ENCODE peak calls at places on chromosomes 4 and X, in six cellular contexts. X is sigmoid colon, N is suprapubic skin, I is prostate gland, J is uterus, O is HCT116. U is an unnamed sample.

GRCh38 chrX:27336466-27337091 is 126.6 kb downstream of the PPP4R3C start:
- DNase-seq in X (no peak), N (no peak), I (no peak), J (no peak), O (peak), U (no peak)

GRCh38 chr4:133145241-133145640 is 3.9 kb upstream of the PCDH10 start:
- DNase-seq in X (no peak), N (no peak), I (no peak), J (no peak), O (no peak), U (no peak)

GRCh38 chr4:154959756-154960155 is 178.7 kb downstream of the RBM46 start:
- DNase-seq in X (no peak), N (no peak), I (no peak), J (no peak), O (no peak), U (no peak)

GRCh38 chr4:153789741-153790651 is 1.1 kb upstream of the SFRP2 start:
- DNase-seq in X (peak), N (no peak), I (no peak), J (no peak), O (no peak), U (no peak)

GRCh38 chrX:49878128-49878833 is 1.0 kb upstream of the USP27X start:
- DNase-seq in X (peak), N (no peak), I (no peak), J (no peak), O (no peak), U (no peak)

GRCh38 chrX:97597954-97598353 is 714.2 kb downstream of the RPA4 start:
- DNase-seq in X (no peak), N (no peak), I (no peak), J (no peak), O (no peak), U (no peak)

GRCh38 chrX:147180886-147181285 is 366.3 kb upstream of the CXorf51A start:
- DNase-seq in X (no peak), N (no peak), I (no peak), J (no peak), O (no peak), U (no peak)

GRCh38 chr4:154738426-154738825 is 5.4 kb upstream of the LRAT start:
- DNase-seq in X (no peak), N (no peak), I (no peak), J (no peak), O (no peak), U (no peak)

GRCh38 chr4:74415602-74416300 is 29.2 kb upstream of the AREG start:
- DNase-seq in X (no peak), N (no peak), I (no peak), J (no peak), O (no peak), U (no peak)

GRCh38 chr4:119209077-119209476 is 3.4 kb upstream of the USP53 start:
- DNase-seq in X (no peak), N (no peak), I (no peak), J (no peak), O (peak), U (no peak)

GRCh38 chrX:45747905-45748304 is 547.2 kb upstream of the DIPK2B start:
- DNase-seq in X (no peak), N (no peak), I (no peak), J (no peak), O (no peak), U (no peak)

GRCh38 chr4:85933306-85933640 is 426.6 kb downstream of the MAPK10 start:
- DNase-seq in X (no peak), N (no peak), I (no peak), J (no peak), O (no peak), U (no peak)

GRCh38 chr4:163611784-163612445 is 117.4 kb downstream of the TMA16 start:
- DNase-seq in X (no peak), N (no peak), I (no peak), J (no peak), O (no peak), U (no peak)

GRCh38 chr4:78629991-78630541 is 78.5 kb downstream of the ANXA3 start:
- DNase-seq in X (no peak), N (no peak), I (no peak), J (no peak), O (no peak), U (no peak)

GRCh38 chr4:139589619-139590018 is 33.6 kb upstream of the SETD7 start:
- DNase-seq in X (no peak), N (no peak), I (no peak), J (no peak), O (no peak), U (no peak)

GRCh38 chr4:98658287-98659105 is at the start of gene TSPAN5:
- DNase-seq in X (peak), N (peak), I (peak), J (peak), O (peak), U (peak)

GRCh38 chr4:2237267-2237666 is 4.7 kb downstream of the HAUS3 start:
- DNase-seq in X (no peak), N (no peak), I (no peak), J (no peak), O (no peak), U (no peak)

GRCh38 chrX:153981771-153982533 is 9.4 kb downstream of the TMEM187 start:
- DNase-seq in X (no peak), N (no peak), I (no peak), J (peak), O (no peak), U (peak)

GRCh38 chr4:75555294-75556164 is at the start of gene ODAPH:
- DNase-seq in X (no peak), N (no peak), I (no peak), J (no peak), O (no peak), U (no peak)

GRCh38 chrX:17038277-17038676 is 91.8 kb downstream of the REPS2 start:
- DNase-seq in X (peak), N (no peak), I (no peak), J (no peak), O (no peak), U (no peak)

GRCh38 chr4:88629826-88630225 is 37.5 kb downstream of the HERC3 start:
- DNase-seq in X (no peak), N (no peak), I (no peak), J (no peak), O (no peak), U (no peak)

GRCh38 chr4:8030121-8030781 is 90.6 kb upstream of the AFAP1 start:
- DNase-seq in X (no peak), N (no peak), I (no peak), J (no peak), O (no peak), U (no peak)

GRCh38 chr4:112526061-112526460 is 10.1 kb upstream of the NEUROG2 start:
- DNase-seq in X (no peak), N (no peak), I (no peak), J (no peak), O (no peak), U (no peak)

GRCh38 chr4:77021614-77022089 is 54.1 kb downstream of the CCNI start:
- DNase-seq in X (no peak), N (no peak), I (peak), J (no peak), O (no peak), U (no peak)

GRCh38 chr4:87011340-87012034 is 76.7 kb downstream of the AFF1 start:
- DNase-seq in X (no peak), N (no peak), I (no peak), J (peak), O (peak), U (peak)

GRCh38 chr4:155722816-155723499 is 35.9 kb upstream of the GUCY1B1 start:
- DNase-seq in X (no peak), N (no peak), I (no peak), J (no peak), O (no peak), U (no peak)

GRCh38 chrX:54423161-54423888 is 16.9 kb upstream of the TSR2 start:
- DNase-seq in X (no peak), N (no peak), I (no peak), J (no peak), O (no peak), U (no peak)
- TF ChIP-seq CTCF in X (no peak), N (no peak), I (no peak), J (no peak), O (no peak), U (no peak)

DNA sequence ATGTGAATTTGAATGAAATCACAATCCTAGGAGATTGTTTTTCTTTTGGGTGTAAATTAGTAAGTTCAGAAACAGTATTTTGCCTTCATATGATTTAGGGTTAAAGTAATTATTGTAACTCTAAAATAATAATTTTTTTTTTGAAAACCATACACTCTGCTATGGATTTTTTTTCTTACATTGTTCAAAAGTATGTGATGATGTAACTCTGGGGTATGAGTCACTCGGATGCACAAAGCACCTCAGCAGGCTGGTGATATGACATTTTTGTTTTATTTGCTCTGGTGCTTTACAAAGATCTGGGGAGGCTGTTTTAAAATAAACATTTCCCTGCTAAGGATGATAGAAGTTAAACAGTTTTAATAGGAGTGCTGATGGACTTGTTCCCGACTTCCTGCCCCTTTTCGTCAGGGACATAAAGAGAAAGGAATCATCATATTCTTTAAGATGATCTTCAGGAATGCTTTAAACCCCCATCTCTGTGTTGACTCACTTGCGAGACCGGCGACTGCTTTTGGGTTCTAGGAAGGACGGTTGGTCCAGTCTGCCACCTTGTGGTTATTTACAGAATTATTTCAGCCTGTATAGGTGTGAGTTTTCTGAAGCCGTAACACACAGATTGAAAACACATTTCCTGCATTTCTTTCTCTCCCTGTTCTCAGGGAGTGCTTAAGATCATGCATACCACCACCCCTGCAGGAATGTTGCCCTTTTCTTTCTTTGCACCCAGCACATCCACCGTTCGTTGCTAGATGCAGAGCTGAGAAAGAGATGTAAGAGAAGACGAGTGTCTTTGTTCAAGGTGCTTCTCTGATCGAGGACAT is 72.5 kb downstream of the RAPGEF2 start:
- DNase-seq in X (peak), N (no peak), I (peak), J (peak), O (peak), U (peak)
- H3K4me3 ChIP-seq in X (no peak), N (no peak), I (no peak), J (no peak), O (peak), U (no peak)

DNA sequence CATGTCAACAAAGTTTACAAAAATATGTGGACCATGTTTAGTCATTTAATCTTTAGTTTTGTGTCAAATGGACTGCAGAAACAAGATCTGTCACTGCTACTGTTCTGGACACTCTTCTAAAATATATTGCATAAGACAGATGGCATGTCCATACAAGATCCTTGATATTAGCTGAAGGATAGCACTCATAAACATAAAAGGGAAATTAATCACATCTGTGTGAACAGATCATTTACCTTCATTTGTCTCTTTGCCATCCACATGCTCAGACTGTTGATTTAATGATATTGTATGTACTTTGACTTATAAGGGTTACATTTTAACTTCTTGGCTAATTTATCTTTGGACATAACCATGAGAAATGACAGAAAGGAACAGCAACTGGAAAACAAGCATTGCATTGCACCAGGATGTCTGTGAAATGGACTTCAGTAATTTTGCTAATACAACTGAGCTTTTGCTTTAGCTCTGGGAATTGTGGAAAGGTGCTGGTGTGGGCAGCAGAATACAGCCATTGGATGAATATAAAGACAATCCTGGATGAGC is at the start of gene UGT2B7:
- DNase-seq in X (no peak), N (no peak), I (no peak), J (no peak), O (no peak), U (no peak)
- TF ChIP-seq POLR2A in X (no peak), N (no peak), I (no peak), J (no peak), O (no peak), U (no peak)

GRCh38 chr4:142367326-142368188 is 478.5 kb downstream of the INPP4B start:
- DNase-seq in X (no peak), N (no peak), I (no peak), J (no peak), O (no peak), U (no peak)
- TF ChIP-seq CTCF in X (no peak), N (no peak), I (no peak), J (no peak), O (no peak), U (no peak)

DNA sequence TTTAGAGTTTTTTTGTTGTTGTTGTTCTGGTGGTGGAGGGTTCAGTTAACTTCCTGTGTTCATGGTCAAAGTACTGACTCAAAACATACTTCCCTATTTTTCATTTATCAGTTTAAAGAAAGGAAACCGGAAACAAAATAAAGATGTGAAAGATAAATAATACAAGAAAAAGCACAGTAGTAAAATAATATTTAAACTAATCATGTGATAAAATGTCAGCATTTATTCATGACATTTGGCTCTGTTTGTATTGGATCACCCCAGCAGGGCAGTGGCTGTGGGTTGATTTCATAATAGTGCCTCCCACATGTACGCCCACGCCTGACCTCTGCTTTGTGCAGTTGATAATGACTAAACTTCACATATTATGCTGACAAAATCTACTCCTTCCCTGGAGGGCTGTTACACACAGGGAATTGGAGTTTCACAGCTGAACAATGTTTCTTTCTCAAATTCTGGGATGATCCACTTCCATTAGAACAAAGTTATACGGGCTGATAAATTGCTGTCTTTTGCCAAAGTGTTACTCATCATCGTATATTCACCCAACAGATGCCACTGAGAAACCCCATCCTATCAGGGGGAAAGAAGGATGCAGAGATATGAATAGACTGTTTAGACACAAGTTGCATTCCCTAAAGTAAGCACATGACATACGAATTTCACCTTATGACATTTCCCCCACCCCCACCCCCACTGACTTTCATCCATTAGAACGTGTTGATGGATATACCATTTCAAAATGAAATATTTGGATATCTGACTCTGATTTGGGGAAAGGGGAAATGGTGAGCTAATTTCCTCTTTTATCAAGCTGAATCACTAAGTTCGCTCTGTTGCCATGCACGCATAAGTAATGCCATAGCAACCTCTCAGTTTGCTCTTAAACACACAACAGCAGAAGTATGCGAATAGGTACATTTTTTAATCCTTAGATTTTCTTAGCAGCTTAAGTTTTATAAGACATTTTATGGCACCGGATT is 48.4 kb downstream of the AMELX start:
- DNase-seq in X (peak), N (peak), I (no peak), J (peak), O (no peak), U (peak)
- H3K4me3 ChIP-seq in X (no peak), N (no peak), I (no peak), J (no peak), O (no peak), U (no peak)

DNA sequence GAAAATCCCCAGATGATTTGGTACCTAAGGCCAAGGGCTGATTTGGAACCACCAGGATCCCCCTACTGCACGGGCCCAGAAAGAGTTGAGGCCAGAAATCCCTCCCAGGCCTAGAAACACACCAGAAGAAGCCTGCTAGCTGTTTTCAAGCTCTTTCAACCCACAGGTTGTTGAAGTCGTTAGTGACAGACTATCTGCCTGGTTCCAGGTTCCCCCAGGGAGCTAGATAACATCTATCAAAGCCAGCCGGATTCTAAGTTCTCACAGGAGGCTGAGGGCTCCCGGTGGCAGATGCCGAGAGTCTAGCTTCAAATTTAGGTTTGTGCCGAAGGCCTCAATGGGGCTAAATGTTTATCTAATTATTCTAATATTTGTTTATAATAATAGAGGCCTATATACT is 132.0 kb upstream of the ATP6AP2 start:
- DNase-seq in X (no peak), N (no peak), I (no peak), J (no peak), O (no peak), U (no peak)
- TF ChIP-seq POLR2A in X (no peak), N (no peak), I (no peak), J (no peak), O (no peak), U (no peak)

U was measured in lower leg skin.